ENCODE peak calls at places on chromosomes 7 and 10, in six cellular contexts. One of them, this sample, is unnamed.

GRCh38 chr7:158976468-158976848 is 120.1 kb downstream of the DYNC2I1 start:
- DNase-seq in HCT116: no peak
- DNase-seq in GM12865: peak; percentile 34
- DNase-seq in cardiac fibroblast: no peak
- DNase-seq in H9: peak; percentile 77
- DNase-seq in pancreas: no peak
- DNase-seq in this sample: no peak

GRCh38 chr7:41994746-41995110 is 242.3 kb downstream of the GLI3 start:
- DNase-seq in HCT116: no peak
- DNase-seq in GM12865: no peak
- DNase-seq in cardiac fibroblast: no peak
- DNase-seq in H9: no peak
- DNase-seq in pancreas: no peak
- DNase-seq in this sample: no peak

GRCh38 chr10:131886181-131886716 is 14.6 kb upstream of the PPP2R2D start:
- DNase-seq in HCT116: no peak
- DNase-seq in GM12865: no peak
- DNase-seq in cardiac fibroblast: no peak
- DNase-seq in H9: peak; percentile 15
- DNase-seq in pancreas: no peak
- DNase-seq in this sample: no peak

GRCh38 chr10:97154162-97154561 is 31.6 kb downstream of the SLIT1 start:
- DNase-seq in HCT116: no peak
- DNase-seq in GM12865: no peak
- DNase-seq in cardiac fibroblast: no peak
- DNase-seq in H9: no peak
- DNase-seq in pancreas: no peak
- DNase-seq in this sample: no peak

GRCh38 chr10:32244421-32245207 is 102.3 kb downstream of the EPC1 start:
- DNase-seq in HCT116: no peak
- DNase-seq in GM12865: no peak
- DNase-seq in cardiac fibroblast: no peak
- DNase-seq in H9: no peak
- DNase-seq in pancreas: no peak
- DNase-seq in this sample: no peak

GRCh38 chr7:102024769-102025391 is 207.5 kb downstream of the CUX1 start:
- DNase-seq in HCT116: no peak
- DNase-seq in GM12865: no peak
- DNase-seq in cardiac fibroblast: no peak
- DNase-seq in H9: peak; percentile 52
- DNase-seq in pancreas: no peak
- DNase-seq in this sample: no peak

GRCh38 chr7:121810831-121811494 is 62.0 kb upstream of the PTPRZ1 start:
- DNase-seq in HCT116: no peak
- DNase-seq in GM12865: no peak
- DNase-seq in cardiac fibroblast: no peak
- DNase-seq in H9: no peak
- DNase-seq in pancreas: no peak
- DNase-seq in this sample: no peak

GRCh38 chr10:92619368-92619767 is 26.4 kb downstream of the KIF11 start:
- DNase-seq in HCT116: no peak
- DNase-seq in GM12865: no peak
- DNase-seq in cardiac fibroblast: no peak
- DNase-seq in H9: no peak
- DNase-seq in pancreas: no peak
- DNase-seq in this sample: no peak

GRCh38 chr10:16518822-16519221 is 2.9 kb downstream of the C1QL3 start:
- DNase-seq in HCT116: no peak
- DNase-seq in GM12865: peak; percentile 5
- DNase-seq in cardiac fibroblast: peak; percentile 33
- DNase-seq in H9: no peak
- DNase-seq in pancreas: no peak
- DNase-seq in this sample: no peak

GRCh38 chr10:114662651-114663217 is 4.7 kb upstream of the ABLIM1 start:
- DNase-seq in HCT116: no peak
- DNase-seq in GM12865: no peak
- DNase-seq in cardiac fibroblast: no peak
- DNase-seq in H9: no peak
- DNase-seq in pancreas: no peak
- DNase-seq in this sample: no peak

GRCh38 chr7:99219185-99219767 is 11.4 kb upstream of the KPNA7 start:
- DNase-seq in HCT116: no peak
- DNase-seq in GM12865: no peak
- DNase-seq in cardiac fibroblast: no peak
- DNase-seq in H9: no peak
- DNase-seq in pancreas: no peak
- DNase-seq in this sample: no peak

GRCh38 chr10:93481931-93482834 is at the start of gene MYOF:
- DNase-seq in HCT116: peak; percentile 78
- DNase-seq in GM12865: peak; percentile 83
- DNase-seq in cardiac fibroblast: peak; percentile 95
- DNase-seq in H9: peak; percentile 61
- DNase-seq in pancreas: peak; percentile 69
- DNase-seq in this sample: peak; percentile 67

GRCh38 chr7:100483101-100483727 is 513 bp upstream of the NYAP1 start:
- DNase-seq in HCT116: no peak
- DNase-seq in GM12865: peak; percentile 82
- DNase-seq in cardiac fibroblast: peak; percentile 37
- DNase-seq in H9: peak; percentile 76
- DNase-seq in pancreas: peak; percentile 67
- DNase-seq in this sample: peak; percentile 88

GRCh38 chr7:45909576-45909975 is 11.5 kb downstream of the IGFBP3 start:
- DNase-seq in HCT116: no peak
- DNase-seq in GM12865: no peak
- DNase-seq in cardiac fibroblast: no peak
- DNase-seq in H9: no peak
- DNase-seq in pancreas: no peak
- DNase-seq in this sample: no peak

GRCh38 chr10:34933676-34934075 is 118.6 kb upstream of the PARD3 start:
- DNase-seq in HCT116: no peak
- DNase-seq in GM12865: no peak
- DNase-seq in cardiac fibroblast: peak; percentile 14
- DNase-seq in H9: peak; percentile 39
- DNase-seq in pancreas: peak; percentile 52
- DNase-seq in this sample: no peak

GRCh38 chr7:106583133-106583532 is 77.8 kb downstream of the CCDC71L start:
- DNase-seq in HCT116: no peak
- DNase-seq in GM12865: no peak
- DNase-seq in cardiac fibroblast: peak; percentile 59
- DNase-seq in H9: no peak
- DNase-seq in pancreas: no peak
- DNase-seq in this sample: no peak

GRCh38 chr7:29045258-29046095 is 87.3 kb upstream of the TRIL start:
- DNase-seq in HCT116: no peak
- DNase-seq in GM12865: no peak
- DNase-seq in cardiac fibroblast: no peak
- DNase-seq in H9: no peak
- DNase-seq in pancreas: no peak
- DNase-seq in this sample: no peak

GRCh38 chr7:132655071-132655761 is 78.9 kb upstream of the PLXNA4 start:
- DNase-seq in HCT116: no peak
- DNase-seq in GM12865: peak; percentile 7
- DNase-seq in cardiac fibroblast: peak; percentile 30
- DNase-seq in H9: peak; percentile 53
- DNase-seq in pancreas: no peak
- DNase-seq in this sample: no peak

GRCh38 chr7:22864301-22864700 is 41.7 kb upstream of the TOMM7 start:
- DNase-seq in HCT116: no peak
- DNase-seq in GM12865: no peak
- DNase-seq in cardiac fibroblast: peak; percentile 63
- DNase-seq in H9: no peak
- DNase-seq in pancreas: no peak
- DNase-seq in this sample: no peak

GRCh38 chr7:127251458-127252379 is 1.0 kb downstream of the GRM8 start:
- DNase-seq in HCT116: no peak
- DNase-seq in GM12865: peak; percentile 32
- DNase-seq in cardiac fibroblast: no peak
- DNase-seq in H9: peak; percentile 45
- DNase-seq in pancreas: peak; percentile 11
- DNase-seq in this sample: peak; percentile 71

DNA sequence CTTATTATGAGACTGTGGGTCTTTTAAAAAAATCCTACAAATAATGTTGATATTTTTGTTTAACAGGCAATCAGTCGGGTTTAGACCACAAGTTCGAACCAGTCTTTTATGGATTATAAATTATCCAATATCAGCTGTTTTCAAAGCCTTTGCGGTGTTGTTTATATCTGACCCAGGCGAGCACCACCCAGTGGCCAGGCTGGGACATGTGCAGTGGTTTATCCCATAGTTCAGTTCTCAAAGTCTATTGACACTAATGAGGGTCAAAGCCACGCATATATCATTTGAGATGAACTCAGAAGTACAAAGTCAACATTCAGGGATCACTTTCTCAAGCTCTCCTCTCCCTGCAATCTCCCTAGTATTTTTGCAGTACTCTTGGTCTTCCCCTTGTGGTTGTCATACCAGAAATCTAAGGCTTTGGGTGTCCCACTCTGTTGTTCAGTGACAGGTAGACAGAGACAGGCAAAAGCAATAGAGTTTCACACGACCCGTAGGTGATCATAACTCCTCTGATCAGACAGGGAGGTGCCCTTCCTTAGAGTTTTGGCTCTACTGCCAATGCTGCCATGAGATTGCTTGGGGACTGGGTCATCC is 117.4 kb upstream of the POM121L12 start:
- DNase-seq in HCT116: no peak
- DNase-seq in GM12865: no peak
- DNase-seq in cardiac fibroblast: no peak
- DNase-seq in H9: peak; percentile 38
- DNase-seq in pancreas: no peak
- DNase-seq in this sample: no peak
- TF ChIP-seq CTCF in HCT116: no peak
- TF ChIP-seq CTCF in GM12865: peak; percentile 6
- TF ChIP-seq CTCF in cardiac fibroblast: no peak
- TF ChIP-seq CTCF in H9: peak; percentile 83
- TF ChIP-seq CTCF in pancreas: no peak
- TF ChIP-seq CTCF in this sample: peak; percentile 69

DNA sequence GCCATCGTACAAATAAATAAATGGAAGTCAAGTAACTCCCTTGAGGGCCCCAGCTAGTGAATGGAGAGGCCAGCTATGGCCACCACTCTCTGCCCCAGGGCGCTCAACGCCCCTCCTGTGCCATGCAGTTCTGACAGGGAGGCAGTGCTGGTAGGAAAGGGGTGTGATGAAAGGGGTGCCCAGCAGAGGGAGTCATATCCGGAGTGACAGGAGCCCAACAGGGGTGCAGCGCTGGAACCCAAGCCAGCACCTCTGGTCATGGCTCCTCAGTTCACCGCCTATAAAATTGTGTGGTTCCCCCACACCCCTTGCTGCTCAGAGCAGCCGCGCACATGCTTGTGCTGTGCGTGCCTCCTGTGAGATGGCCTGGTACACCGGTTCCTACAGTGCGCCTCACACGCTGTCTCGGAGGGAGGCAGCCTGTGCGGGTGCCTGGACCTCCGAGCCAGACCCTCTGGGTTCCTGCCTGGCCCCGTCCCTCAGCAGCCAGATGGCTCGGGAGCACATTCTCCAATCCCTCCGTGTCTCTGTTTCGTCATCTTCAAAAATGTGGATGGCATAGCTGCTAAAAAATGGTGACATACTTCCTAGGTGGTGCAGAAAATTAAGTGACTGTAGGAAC is 125.6 kb downstream of the EGFR start:
- DNase-seq in HCT116: no peak
- DNase-seq in GM12865: no peak
- DNase-seq in cardiac fibroblast: no peak
- DNase-seq in H9: peak; percentile 76
- DNase-seq in pancreas: no peak
- DNase-seq in this sample: no peak
- TF ChIP-seq CTCF in HCT116: no peak
- TF ChIP-seq CTCF in GM12865: peak; percentile 10
- TF ChIP-seq CTCF in cardiac fibroblast: peak; percentile 30
- TF ChIP-seq CTCF in H9: peak; percentile 69
- TF ChIP-seq CTCF in pancreas: no peak
- TF ChIP-seq CTCF in this sample: peak; percentile 51

DNA sequence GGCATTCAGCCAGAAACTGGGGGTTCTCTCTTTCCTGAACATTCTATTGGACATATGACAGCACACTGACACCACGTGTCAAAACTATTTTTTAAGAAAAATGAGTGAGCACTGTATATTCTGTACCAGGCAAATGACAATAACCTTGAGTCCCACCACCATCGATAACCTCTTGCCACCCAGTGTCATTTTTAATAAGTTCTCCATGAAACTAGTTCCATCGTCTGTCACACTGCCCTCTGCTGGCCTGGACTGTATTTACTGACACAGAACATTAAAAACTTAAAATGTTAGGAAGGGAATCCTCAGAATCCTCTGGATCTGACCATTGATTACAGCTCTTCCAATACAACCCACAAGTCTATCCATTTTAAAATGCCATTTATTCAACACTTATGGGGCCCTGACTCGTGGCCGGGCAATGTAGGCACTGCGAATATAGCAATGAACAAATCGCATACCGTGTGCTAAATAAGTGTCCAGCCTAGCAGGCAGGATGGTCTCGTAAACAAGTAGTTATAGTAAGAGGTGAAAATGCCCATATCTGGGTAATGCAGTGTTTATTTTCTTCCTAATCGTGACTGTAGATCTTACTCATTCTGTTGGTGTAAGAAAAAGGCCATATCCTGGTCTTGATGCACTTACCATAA is 35.9 kb upstream of the CACNB2 start:
- DNase-seq in HCT116: peak; percentile 28
- DNase-seq in GM12865: peak; percentile 56
- DNase-seq in cardiac fibroblast: peak; percentile 64
- DNase-seq in H9: peak; percentile 36
- DNase-seq in pancreas: peak; percentile 57
- DNase-seq in this sample: no peak
- TF ChIP-seq CTCF in HCT116: peak; percentile 58
- TF ChIP-seq CTCF in GM12865: peak; percentile 56
- TF ChIP-seq CTCF in cardiac fibroblast: peak; percentile 58
- TF ChIP-seq CTCF in H9: peak; percentile 84
- TF ChIP-seq CTCF in pancreas: peak; percentile 74
- TF ChIP-seq CTCF in this sample: peak; percentile 88

DNA sequence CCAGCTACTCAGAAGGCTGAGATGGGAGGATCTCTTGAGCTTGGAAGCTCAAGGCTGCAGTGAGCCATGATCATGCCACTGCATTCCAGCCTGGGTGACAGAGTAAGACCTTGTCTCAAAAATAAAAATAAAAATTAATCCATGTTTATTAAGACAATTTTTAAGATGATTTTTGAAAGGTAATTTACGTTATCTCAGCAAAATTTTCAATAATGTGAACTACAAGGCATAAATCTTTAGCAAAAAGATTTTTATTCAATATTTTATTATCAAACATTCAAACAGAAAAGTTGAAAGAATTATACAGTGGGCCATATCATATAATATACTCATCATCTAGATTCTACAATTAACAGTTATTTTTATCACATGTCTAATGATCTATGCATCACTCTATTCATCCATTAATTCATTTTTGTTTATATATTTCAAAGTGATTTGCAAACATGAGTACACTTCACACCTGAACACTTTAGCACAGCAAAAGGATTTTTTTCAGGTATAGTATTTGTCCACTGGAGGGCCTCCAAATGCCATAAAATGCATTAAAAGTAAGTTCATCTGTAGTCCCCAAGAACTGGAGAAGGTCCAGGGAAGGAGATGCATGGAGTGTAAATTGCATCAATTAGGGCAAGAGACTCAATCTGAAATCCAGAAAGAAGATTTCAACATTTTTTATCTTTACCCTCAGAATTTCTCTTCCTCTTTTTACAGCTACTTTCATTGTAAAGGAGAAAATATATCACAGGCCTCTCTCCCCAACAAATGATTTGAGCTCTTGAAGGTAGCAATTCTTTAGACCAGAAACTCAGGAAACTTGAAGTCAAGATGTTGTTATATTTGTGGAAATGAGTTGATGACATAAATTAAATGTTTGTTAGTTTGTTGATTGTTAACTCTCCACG is 38.6 kb upstream of the RSBN1L start:
- DNase-seq in HCT116: peak; percentile 35
- DNase-seq in GM12865: peak; percentile 57
- DNase-seq in cardiac fibroblast: peak; percentile 47
- DNase-seq in H9: no peak
- DNase-seq in pancreas: peak; percentile 38
- DNase-seq in this sample: no peak
- TF ChIP-seq CTCF in HCT116: peak; percentile 58
- TF ChIP-seq CTCF in GM12865: peak; percentile 44
- TF ChIP-seq CTCF in cardiac fibroblast: peak; percentile 39
- TF ChIP-seq CTCF in H9: peak; percentile 68
- TF ChIP-seq CTCF in pancreas: peak; percentile 17
- TF ChIP-seq CTCF in this sample: peak; percentile 81

This sample was measured in type B pancreatic cell.